ENCODE peak calls at places on chromosomes 16 and 17, in six cellular contexts. One of them, this sample, is unnamed.

GRCh38 chr17:81302324-81302723 is 7.2 kb upstream of the SLC38A10 start:
- DNase-seq in HCT116: no peak
- DNase-seq in fibroblast of lung: no peak
- DNase-seq in CD4-positive, alpha-beta T cell: no peak
- DNase-seq in BJ: no peak
- DNase-seq in endothelial cell: no peak
- DNase-seq in this sample: no peak

GRCh38 chr17:41126412-41126811 is 2.4 kb upstream of the KRTAP4-12 start:
- DNase-seq in HCT116: no peak
- DNase-seq in fibroblast of lung: no peak
- DNase-seq in CD4-positive, alpha-beta T cell: no peak
- DNase-seq in BJ: no peak
- DNase-seq in endothelial cell: no peak
- DNase-seq in this sample: no peak

GRCh38 chr16:75263963-75264445 is 12.6 kb upstream of the BCAR1 start:
- DNase-seq in HCT116: no peak
- DNase-seq in fibroblast of lung: no peak
- DNase-seq in CD4-positive, alpha-beta T cell: no peak
- DNase-seq in BJ: no peak
- DNase-seq in endothelial cell: no peak
- DNase-seq in this sample: no peak

GRCh38 chr17:7748098-7748775 is 30.7 kb downstream of the DNAH2 start:
- DNase-seq in HCT116: no peak
- DNase-seq in fibroblast of lung: peak; percentile 35
- DNase-seq in CD4-positive, alpha-beta T cell: no peak
- DNase-seq in BJ: no peak
- DNase-seq in endothelial cell: no peak
- DNase-seq in this sample: peak; percentile 56

GRCh38 chr16:81754810-81755209 is 24.3 kb upstream of the PLCG2 start:
- DNase-seq in HCT116: no peak
- DNase-seq in fibroblast of lung: no peak
- DNase-seq in CD4-positive, alpha-beta T cell: no peak
- DNase-seq in BJ: no peak
- DNase-seq in endothelial cell: no peak
- DNase-seq in this sample: no peak

GRCh38 chr17:31653710-31654109 is 205.3 kb downstream of the COPRS start:
- DNase-seq in HCT116: no peak
- DNase-seq in fibroblast of lung: peak; percentile 21
- DNase-seq in CD4-positive, alpha-beta T cell: no peak
- DNase-seq in BJ: no peak
- DNase-seq in endothelial cell: no peak
- DNase-seq in this sample: no peak

GRCh38 chr17:7916799-7917198 is 710 bp upstream of the RNF227 start:
- DNase-seq in HCT116: no peak
- DNase-seq in fibroblast of lung: no peak
- DNase-seq in CD4-positive, alpha-beta T cell: no peak
- DNase-seq in BJ: no peak
- DNase-seq in endothelial cell: no peak
- DNase-seq in this sample: peak; percentile 5

GRCh38 chr16:65119905-65120341 is 1.9 kb downstream of the CDH11 start:
- DNase-seq in HCT116: no peak
- DNase-seq in fibroblast of lung: peak; percentile 69
- DNase-seq in CD4-positive, alpha-beta T cell: no peak
- DNase-seq in BJ: peak; percentile 53
- DNase-seq in endothelial cell: no peak
- DNase-seq in this sample: no peak

GRCh38 chr17:41959336-41960095 is 7.1 kb upstream of the CNP start:
- DNase-seq in HCT116: peak; percentile 27
- DNase-seq in fibroblast of lung: peak; percentile 56
- DNase-seq in CD4-positive, alpha-beta T cell: no peak
- DNase-seq in BJ: no peak
- DNase-seq in endothelial cell: peak; percentile 65
- DNase-seq in this sample: peak; percentile 31

GRCh38 chr17:46193246-46193625 is at the start of gene KANSL1:
- DNase-seq in HCT116: peak; percentile 76
- DNase-seq in fibroblast of lung: peak; percentile 94
- DNase-seq in CD4-positive, alpha-beta T cell: peak; percentile 85
- DNase-seq in BJ: no peak
- DNase-seq in endothelial cell: peak; percentile 96
- DNase-seq in this sample: peak; percentile 26

GRCh38 chr16:68264128-68265077 is at the start of gene SLC7A6:
- DNase-seq in HCT116: peak; percentile 27
- DNase-seq in fibroblast of lung: peak; percentile 64
- DNase-seq in CD4-positive, alpha-beta T cell: peak; percentile 74
- DNase-seq in BJ: no peak
- DNase-seq in endothelial cell: peak; percentile 75
- DNase-seq in this sample: no peak

GRCh38 chr16:66619534-66620418 is 15.3 kb downstream of the CMTM3 start:
- DNase-seq in HCT116: no peak
- DNase-seq in fibroblast of lung: peak; percentile 67
- DNase-seq in CD4-positive, alpha-beta T cell: no peak
- DNase-seq in BJ: peak; percentile 71
- DNase-seq in endothelial cell: no peak
- DNase-seq in this sample: no peak

GRCh38 chr17:77054926-77055325 is 85.8 kb upstream of the SEC14L1 start:
- DNase-seq in HCT116: no peak
- DNase-seq in fibroblast of lung: no peak
- DNase-seq in CD4-positive, alpha-beta T cell: no peak
- DNase-seq in BJ: no peak
- DNase-seq in endothelial cell: no peak
- DNase-seq in this sample: no peak
- TF ChIP-seq CTCF in HCT116: no peak
- TF ChIP-seq CTCF in fibroblast of lung: no peak
- TF ChIP-seq CTCF in CD4-positive, alpha-beta T cell: no peak
- TF ChIP-seq CTCF in BJ: no peak
- TF ChIP-seq CTCF in endothelial cell: no peak
- TF ChIP-seq CTCF in this sample: no peak

GRCh38 chr17:69327060-69327831 is at the start of gene ABCA5:
- DNase-seq in HCT116: peak; percentile 89
- DNase-seq in fibroblast of lung: peak; percentile 78
- DNase-seq in CD4-positive, alpha-beta T cell: peak; percentile 81
- DNase-seq in BJ: peak; percentile 59
- DNase-seq in endothelial cell: peak; percentile 76
- DNase-seq in this sample: peak; percentile 55
- TF ChIP-seq CTCF in HCT116: no peak
- TF ChIP-seq CTCF in fibroblast of lung: no peak
- TF ChIP-seq CTCF in CD4-positive, alpha-beta T cell: no peak
- TF ChIP-seq CTCF in BJ: no peak
- TF ChIP-seq CTCF in endothelial cell: no peak
- TF ChIP-seq CTCF in this sample: no peak

GRCh38 chr16:85173077-85173980 is 61.1 kb upstream of the CIBAR2 start:
- DNase-seq in HCT116: peak; percentile 34
- DNase-seq in fibroblast of lung: peak; percentile 85
- DNase-seq in CD4-positive, alpha-beta T cell: no peak
- DNase-seq in BJ: no peak
- DNase-seq in endothelial cell: peak; percentile 55
- DNase-seq in this sample: no peak
- TF ChIP-seq CTCF in HCT116: no peak
- TF ChIP-seq CTCF in fibroblast of lung: no peak
- TF ChIP-seq CTCF in CD4-positive, alpha-beta T cell: no peak
- TF ChIP-seq CTCF in BJ: peak; percentile 24
- TF ChIP-seq CTCF in endothelial cell: no peak
- TF ChIP-seq CTCF in this sample: peak; percentile 16

GRCh38 chr17:58516644-58517377 is 2.4 kb upstream of the MTMR4 start:
- DNase-seq in HCT116: no peak
- DNase-seq in fibroblast of lung: no peak
- DNase-seq in CD4-positive, alpha-beta T cell: no peak
- DNase-seq in BJ: no peak
- DNase-seq in endothelial cell: no peak
- DNase-seq in this sample: no peak

GRCh38 chr17:58517928-58518609 is 3.6 kb upstream of the MTMR4 start:
- DNase-seq in HCT116: peak; percentile 100
- DNase-seq in fibroblast of lung: peak; percentile 100
- DNase-seq in CD4-positive, alpha-beta T cell: peak; percentile 100
- DNase-seq in BJ: peak; percentile 99
- DNase-seq in endothelial cell: peak; percentile 98
- DNase-seq in this sample: peak; percentile 98

GRCh38 chr17:58517378-58517927 is 3.0 kb upstream of the MTMR4 start:
- DNase-seq in HCT116: no peak
- DNase-seq in fibroblast of lung: no peak
- DNase-seq in CD4-positive, alpha-beta T cell: no peak
- DNase-seq in BJ: no peak
- DNase-seq in endothelial cell: no peak
- DNase-seq in this sample: no peak

GRCh38 chr17:58521680-58522079 is 7.2 kb upstream of the MTMR4 start:
- DNase-seq in HCT116: no peak
- DNase-seq in fibroblast of lung: no peak
- DNase-seq in CD4-positive, alpha-beta T cell: no peak
- DNase-seq in BJ: no peak
- DNase-seq in endothelial cell: no peak
- DNase-seq in this sample: no peak

GRCh38 chr17:58520843-58521430 is 6.5 kb upstream of the MTMR4 start:
- DNase-seq in HCT116: no peak
- DNase-seq in fibroblast of lung: no peak
- DNase-seq in CD4-positive, alpha-beta T cell: no peak
- DNase-seq in BJ: no peak
- DNase-seq in endothelial cell: peak; percentile 53
- DNase-seq in this sample: no peak
- TF ChIP-seq CTCF in HCT116: no peak
- TF ChIP-seq CTCF in fibroblast of lung: peak; percentile 38
- TF ChIP-seq CTCF in CD4-positive, alpha-beta T cell: no peak
- TF ChIP-seq CTCF in BJ: peak; percentile 45
- TF ChIP-seq CTCF in endothelial cell: peak; percentile 78
- TF ChIP-seq CTCF in this sample: peak; percentile 33

GRCh38 chr16:70158261-70158939 is 15.2 kb upstream of the CLEC18C start:
- DNase-seq in HCT116: no peak
- DNase-seq in fibroblast of lung: no peak
- DNase-seq in CD4-positive, alpha-beta T cell: no peak
- DNase-seq in BJ: no peak
- DNase-seq in endothelial cell: no peak
- DNase-seq in this sample: no peak
- TF ChIP-seq CTCF in HCT116: no peak
- TF ChIP-seq CTCF in fibroblast of lung: no peak
- TF ChIP-seq CTCF in CD4-positive, alpha-beta T cell: no peak
- TF ChIP-seq CTCF in BJ: no peak
- TF ChIP-seq CTCF in endothelial cell: no peak
- TF ChIP-seq CTCF in this sample: no peak

DNA sequence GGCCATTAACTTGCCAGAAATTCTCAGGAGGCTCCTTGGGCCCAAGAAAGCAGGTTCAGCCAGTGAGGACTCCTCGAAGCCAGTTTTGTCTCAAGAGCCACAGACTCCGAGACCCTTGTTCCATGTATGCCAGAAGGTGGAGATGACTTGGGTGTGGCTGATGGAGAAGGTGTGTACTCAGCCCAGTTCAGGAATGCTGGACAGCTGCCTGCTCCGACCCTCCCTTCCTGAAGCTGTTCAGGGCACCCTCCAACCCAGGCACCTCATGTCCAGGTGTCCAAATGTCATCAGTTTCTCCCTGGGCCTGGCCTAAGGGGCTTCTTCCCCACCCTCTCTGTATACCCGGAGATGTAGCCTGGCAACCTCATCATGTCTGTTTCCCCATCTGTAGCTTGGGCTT is 40.2 kb downstream of the NOG start:
- DNase-seq in HCT116: no peak
- DNase-seq in fibroblast of lung: no peak
- DNase-seq in CD4-positive, alpha-beta T cell: no peak
- DNase-seq in BJ: no peak
- DNase-seq in endothelial cell: no peak
- DNase-seq in this sample: no peak
- TF ChIP-seq CTCF in HCT116: no peak
- TF ChIP-seq CTCF in fibroblast of lung: no peak
- TF ChIP-seq CTCF in CD4-positive, alpha-beta T cell: no peak
- TF ChIP-seq CTCF in BJ: no peak
- TF ChIP-seq CTCF in endothelial cell: no peak
- TF ChIP-seq CTCF in this sample: no peak

GRCh38 chr17:9976283-9977009 is 71.4 kb upstream of the RCVRN start:
- DNase-seq in HCT116: no peak
- DNase-seq in fibroblast of lung: no peak
- DNase-seq in CD4-positive, alpha-beta T cell: no peak
- DNase-seq in BJ: no peak
- DNase-seq in endothelial cell: no peak
- DNase-seq in this sample: no peak
- TF ChIP-seq CTCF in HCT116: no peak
- TF ChIP-seq CTCF in fibroblast of lung: no peak
- TF ChIP-seq CTCF in CD4-positive, alpha-beta T cell: no peak
- TF ChIP-seq CTCF in BJ: no peak
- TF ChIP-seq CTCF in endothelial cell: peak; percentile 31
- TF ChIP-seq CTCF in this sample: no peak

DNA sequence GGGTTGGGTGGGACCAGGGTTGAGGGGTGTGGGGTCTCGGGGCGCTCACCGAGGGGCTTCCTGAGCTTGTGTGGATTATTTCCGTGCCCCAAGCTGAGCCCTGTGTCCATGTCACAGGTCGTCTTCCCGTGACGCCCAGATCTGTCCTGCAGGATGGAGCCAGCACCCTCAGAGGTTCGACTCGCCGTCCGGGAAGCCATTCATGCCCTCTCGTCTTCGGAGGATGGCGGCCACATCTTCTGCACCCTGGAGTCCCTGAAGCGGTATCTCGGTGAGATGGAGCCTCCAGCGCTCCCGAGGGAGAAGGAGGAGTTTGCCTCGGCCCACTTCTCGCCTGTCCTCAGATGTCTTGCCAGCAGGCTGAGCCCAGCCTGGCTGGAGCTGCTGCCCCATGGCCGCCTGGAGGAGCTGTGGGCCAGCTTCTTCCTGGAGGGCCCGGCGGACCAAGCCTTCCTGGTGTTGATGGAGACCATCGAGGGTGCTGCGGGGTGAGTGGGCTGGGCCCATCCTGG is 1.0 kb downstream of the TELO2 start:
- DNase-seq in HCT116: no peak
- DNase-seq in fibroblast of lung: peak; percentile 74
- DNase-seq in CD4-positive, alpha-beta T cell: no peak
- DNase-seq in BJ: peak; percentile 19
- DNase-seq in endothelial cell: peak; percentile 48
- DNase-seq in this sample: peak; percentile 25
- TF ChIP-seq CTCF in HCT116: no peak
- TF ChIP-seq CTCF in fibroblast of lung: peak; percentile 75
- TF ChIP-seq CTCF in CD4-positive, alpha-beta T cell: no peak
- TF ChIP-seq CTCF in BJ: peak; percentile 93
- TF ChIP-seq CTCF in endothelial cell: no peak
- TF ChIP-seq CTCF in this sample: peak; percentile 73

DNA sequence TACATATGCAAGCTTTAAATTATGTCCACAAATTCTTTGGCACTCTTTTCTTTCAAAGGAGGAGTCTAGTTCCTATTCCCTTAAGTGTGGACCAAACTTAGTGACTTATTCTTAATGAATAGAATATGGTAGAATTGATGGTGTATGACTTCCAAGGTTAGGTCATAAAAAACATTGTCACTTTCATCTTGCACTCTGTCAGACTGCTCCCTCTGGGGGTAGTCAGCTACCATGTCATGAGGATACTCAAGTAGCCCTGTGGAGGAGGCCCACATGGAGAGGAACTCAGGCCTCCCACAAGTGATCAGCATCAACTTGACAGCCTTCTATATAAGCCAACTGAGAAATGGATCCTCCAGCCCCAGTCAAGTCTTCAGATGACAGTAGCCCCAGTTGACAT is 58.0 kb upstream of the SCNN1B start:
- DNase-seq in HCT116: no peak
- DNase-seq in fibroblast of lung: no peak
- DNase-seq in CD4-positive, alpha-beta T cell: no peak
- DNase-seq in BJ: no peak
- DNase-seq in endothelial cell: no peak
- DNase-seq in this sample: no peak
- TF ChIP-seq CTCF in HCT116: no peak
- TF ChIP-seq CTCF in fibroblast of lung: no peak
- TF ChIP-seq CTCF in CD4-positive, alpha-beta T cell: no peak
- TF ChIP-seq CTCF in BJ: no peak
- TF ChIP-seq CTCF in endothelial cell: no peak
- TF ChIP-seq CTCF in this sample: no peak

This sample was measured in HFF-Myc.